ENCODE peak calls at places on chromosomes 11 and 22, in six cellular contexts. A is cardiac muscle cell; H is cardiac fibroblast; V is CD8-positive, alpha-beta T cell; I is sigmoid colon; X is brain microvascular endothelial cell. M is an unnamed sample.

GRCh38 chr11:5992150-5992549 is 5.4 kb upstream of the OR52L1 start:
- DNase-seq in A (no peak), X (no peak), I (no peak), V (no peak), H (no peak), M (no peak)

GRCh38 chr22:39308614-39309363 is 10.6 kb downstream of the RPL3 start:
- DNase-seq in I (peak; percentile 89), H (peak; percentile 93), X (peak; percentile 96), V (no peak), A (no peak), M (no peak)

GRCh38 chr11:45048870-45049825 is 97.3 kb upstream of the PRDM11 start:
- DNase-seq in A (peak; percentile 45), H (peak; percentile 69), X (no peak), V (no peak), I (no peak), M (no peak)

GRCh38 chr11:13216019-13217006 is 61.3 kb upstream of the BMAL1 start:
- DNase-seq in H (peak; percentile 87), I (no peak), A (no peak), X (peak; percentile 97), V (no peak), M (no peak)

GRCh38 chr11:19905280-19905853 is 192.7 kb downstream of the NAV2 start:
- DNase-seq in I (no peak), V (no peak), H (peak; percentile 80), X (no peak), A (peak; percentile 72), M (no peak)

GRCh38 chr11:18699848-18700261 is 1.3 kb downstream of the TMEM86A start:
- DNase-seq in X (no peak), A (no peak), H (no peak), I (peak; percentile 74), V (no peak), M (no peak)

GRCh38 chr11:127362754-127363153 is 362.2 kb upstream of the KIRREL3 start:
- DNase-seq in H (no peak), X (no peak), V (no peak), I (no peak), A (no peak), M (no peak)

GRCh38 chr11:5293028-5293427 is 8.7 kb downstream of the OR51B4 start:
- DNase-seq in X (no peak), V (no peak), H (no peak), I (no peak), A (no peak), M (no peak)

GRCh38 chr11:67373916-67374570 is 645 bp upstream of the CLCF1 start:
- DNase-seq in I (peak; percentile 92), V (peak; percentile 41), A (peak; percentile 75), H (peak; percentile 97), X (peak; percentile 93), M (peak; percentile 61)

GRCh38 chr11:30210357-30210756 is 20.5 kb upstream of the FSHB start:
- DNase-seq in H (no peak), V (no peak), I (no peak), X (no peak), A (no peak), M (no peak)

GRCh38 chr11:10441652-10442503 is 13.2 kb upstream of the AMPD3 start:
- DNase-seq in I (no peak), X (no peak), V (no peak), A (no peak), H (no peak), M (no peak)

GRCh38 chr11:111733009-111733408 is 33.2 kb downstream of the PPP2R1B start:
- DNase-seq in V (no peak), H (peak; percentile 87), I (peak; percentile 84), A (no peak), X (peak; percentile 76), M (no peak)

GRCh38 chr11:108666373-108666772 is 1.5 kb downstream of the DDX10 start:
- DNase-seq in V (no peak), X (no peak), I (no peak), H (peak; percentile 7), A (no peak), M (no peak)

GRCh38 chr11:19511413-19512183 is 201.0 kb upstream of the NAV2 start:
- DNase-seq in H (peak; percentile 70), I (peak; percentile 71), X (no peak), V (no peak), A (no peak), M (no peak)

GRCh38 chr11:122494171-122494570 is 161.4 kb upstream of the UBASH3B start:
- DNase-seq in I (no peak), V (no peak), H (no peak), A (no peak), X (no peak), M (no peak)

GRCh38 chr11:47552086-47552580 is 799 bp downstream of the CELF1 start:
- DNase-seq in V (no peak), X (peak; percentile 19), I (peak; percentile 69), H (peak; percentile 51), A (peak; percentile 57), M (peak; percentile 26)

GRCh38 chr11:77819411-77819920 is 1.1 kb downstream of the RSF1 start:
- DNase-seq in V (peak; percentile 83), A (peak; percentile 95), I (peak; percentile 91), H (peak; percentile 92), X (peak; percentile 87), M (peak; percentile 75)
- TF ChIP-seq CTCF in V (no peak), A (peak; percentile 16), I (no peak), H (peak; percentile 27), X (peak; percentile 25), M (no peak)

GRCh38 chr11:16252373-16252772 is 104.0 kb downstream of the SOX6 start:
- DNase-seq in A (peak; percentile 3), I (no peak), H (peak; percentile 9), V (no peak), X (peak; percentile 4), M (no peak)
- TF ChIP-seq CTCF in A (peak; percentile 21), I (no peak), H (peak; percentile 9), V (no peak), X (peak; percentile 58), M (no peak)

GRCh38 chr11:27506200-27507182 is at the start of gene LIN7C:
- DNase-seq in I (peak; percentile 98), H (peak; percentile 96), X (peak; percentile 97), V (peak; percentile 92), A (peak; percentile 97), M (peak; percentile 82)
- TF ChIP-seq CTCF in I (no peak), H (no peak), X (peak; percentile 8), V (peak; percentile 20), A (no peak), M (peak; percentile 22)

DNA sequence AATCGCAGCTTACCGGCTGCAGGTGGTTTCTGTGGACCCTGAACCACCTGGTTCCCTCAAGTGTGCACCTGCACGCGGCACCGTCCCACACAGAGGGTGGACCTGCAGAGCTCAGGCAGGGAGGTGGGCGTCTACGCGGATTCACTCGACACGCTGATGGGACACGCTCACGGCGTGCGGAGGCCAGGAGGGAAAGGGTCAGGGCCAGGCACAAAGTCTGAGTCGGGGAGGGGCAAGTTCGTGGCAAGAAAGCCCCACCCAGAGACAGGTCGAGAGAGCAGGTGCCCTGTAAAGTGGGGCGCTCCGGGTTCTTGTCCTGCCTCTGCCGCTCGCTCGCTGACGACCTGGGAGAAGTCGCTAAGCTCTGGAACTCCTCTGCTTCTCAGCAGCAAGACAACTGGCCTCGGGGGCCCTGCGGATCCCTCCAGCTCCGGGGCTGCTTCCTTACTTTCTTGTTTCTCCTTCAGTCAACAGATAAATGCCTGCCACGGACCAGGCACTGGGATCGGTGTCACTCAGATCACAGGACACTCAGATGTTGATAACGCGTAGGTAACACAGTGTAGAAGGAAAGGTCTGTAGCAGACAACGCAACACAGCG is 72.4 kb upstream of the NUP50 start:
- DNase-seq in A (no peak), X (no peak), V (no peak), H (no peak), I (no peak), M (no peak)
- TF ChIP-seq CTCF in A (no peak), X (no peak), V (no peak), H (no peak), I (no peak), M (no peak)

DNA sequence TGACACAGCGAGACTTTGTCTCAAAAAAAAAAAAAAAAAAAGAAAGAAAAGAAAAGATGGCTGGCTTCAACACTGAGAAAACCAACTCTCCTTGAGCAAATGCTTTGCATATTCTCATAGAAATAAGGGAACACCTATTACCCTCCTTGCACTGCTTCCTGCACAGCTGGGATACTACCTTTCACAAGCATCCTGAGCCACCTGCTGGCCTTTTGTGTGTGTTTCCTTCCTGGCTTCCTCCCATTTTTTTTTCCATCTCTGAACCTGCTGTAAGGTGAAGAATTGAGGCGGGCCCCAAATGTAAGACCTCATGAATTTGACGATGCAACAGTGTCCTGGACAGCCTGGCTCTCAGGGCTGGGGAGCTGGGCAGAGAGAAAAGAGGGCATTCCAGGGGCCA is 1.9 kb upstream of the RFPL3 start:
- DNase-seq in H (no peak), V (no peak), A (no peak), I (no peak), X (no peak), M (no peak)
- TF ChIP-seq CTCF in H (no peak), V (no peak), A (no peak), I (no peak), X (peak; percentile 3), M (no peak)

GRCh38 chr11:89177691-89178231 is at the start of gene TYR:
- DNase-seq in I (no peak), H (no peak), A (no peak), X (no peak), V (no peak), M (no peak)
- TF ChIP-seq CTCF in I (no peak), H (no peak), A (no peak), X (no peak), V (no peak), M (no peak)

GRCh38 chr11:85653048-85653447 is 5.3 kb downstream of the TMEM126A start:
- DNase-seq in H (no peak), A (no peak), X (no peak), I (no peak), V (no peak), M (no peak)

GRCh38 chr11:85647078-85647477 is 689 bp upstream of the TMEM126A start:
- DNase-seq in X (no peak), A (no peak), H (no peak), I (no peak), V (no peak), M (no peak)

GRCh38 chr11:85651118-85651517 is 3.4 kb downstream of the TMEM126A start:
- DNase-seq in V (no peak), I (no peak), X (no peak), H (no peak), A (no peak), M (no peak)

GRCh38 chr11:85643255-85643654 is 4.5 kb upstream of the TMEM126A start:
- DNase-seq in X (no peak), H (peak; percentile 76), V (no peak), I (no peak), A (peak; percentile 62), M (no peak)

DNA sequence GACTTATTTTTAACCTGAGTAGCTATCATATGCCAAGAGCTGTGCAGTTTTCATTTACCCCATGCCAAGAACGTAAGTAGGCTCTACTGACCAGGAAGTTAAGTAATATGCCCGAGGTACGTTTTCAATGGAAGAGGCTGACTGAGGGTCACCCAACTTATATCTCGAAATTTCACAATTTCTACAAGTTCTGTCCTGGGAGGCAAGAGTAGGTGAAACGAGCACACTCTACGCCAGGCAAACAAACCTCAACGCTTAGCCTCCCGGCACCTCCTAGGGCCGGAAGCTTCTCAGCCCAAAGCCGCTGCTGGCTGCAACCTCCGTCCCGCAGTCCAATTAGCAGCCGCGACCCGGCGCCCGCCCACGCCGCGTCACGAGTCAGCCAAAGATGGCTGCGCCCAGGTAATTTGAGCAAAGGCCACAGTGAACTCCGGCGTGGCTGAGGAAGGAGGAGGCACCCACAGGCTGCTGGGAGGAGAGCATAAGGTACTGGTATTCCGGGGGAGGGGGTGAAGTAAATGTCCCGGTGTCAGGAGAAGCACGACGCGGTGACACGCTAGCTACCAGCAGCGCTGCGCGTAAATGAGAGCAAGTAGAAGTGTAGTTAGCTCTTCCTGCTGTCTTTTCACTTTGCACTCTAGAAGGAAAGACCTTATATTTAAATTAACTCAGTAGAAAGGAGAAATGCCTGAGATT is at the start of gene TMEM126A:
- DNase-seq in H (peak; percentile 87), V (peak; percentile 89), I (peak; percentile 93), A (peak; percentile 94), X (peak; percentile 79), M (peak; percentile 86)
- TF ChIP-seq CTCF in H (no peak), V (no peak), I (no peak), A (no peak), X (no peak), M (no peak)

M was measured in natural killer cell.